ENCODE peak calls at places on chromosomes 13 and 19, in six cellular contexts. W is astrocyte of the spinal cord; M is NCI-H1092; K is stimulated activated CD4-positive, alpha-beta T cell treated with anti-CD3 and anti-CD28 coated beads, Interleukin-2, amount 100 ng/mL, for 48 hours; A is myocyte; Z is amniotic epithelial cell. C is an unnamed sample.

GRCh38 chr13:102968572-102969228 is 97.5 kb downstream of the SLC10A2 start:
- DNase-seq in W (no peak), M (no peak), Z (no peak), K (no peak), A (no peak), C (peak)

GRCh38 chr13:66835040-66835628 is 395.0 kb downstream of the PCDH9 start:
- DNase-seq in K (no peak), W (peak), A (peak), M (peak), Z (peak), C (no peak)

GRCh38 chr13:45833663-45834062 is 17.9 kb downstream of the SIAH3 start:
- DNase-seq in W (peak), K (no peak), Z (peak), A (peak), M (no peak), C (no peak)

GRCh38 chr19:17214531-17215124 is 529 bp upstream of the USE1 start:
- DNase-seq in Z (no peak), M (no peak), K (no peak), A (no peak), W (no peak), C (no peak)

GRCh38 chr19:18904334-18905057 is 8.5 kb upstream of the CERS1 start:
- DNase-seq in K (no peak), A (no peak), Z (no peak), W (no peak), M (no peak), C (no peak)

GRCh38 chr19:58428617-58429016 is 11.3 kb downstream of the ZNF132 start:
- DNase-seq in M (no peak), A (no peak), Z (no peak), K (no peak), W (no peak), C (no peak)

GRCh38 chr19:15288146-15288963 is 44.0 kb downstream of the BRD4 start:
- DNase-seq in K (no peak), W (peak), A (peak), Z (no peak), M (peak), C (no peak)

GRCh38 chr19:38729653-38730469 is 14.4 kb downstream of the CAPN12 start:
- DNase-seq in W (peak), M (no peak), Z (peak), A (peak), K (peak), C (peak)

GRCh38 chr13:96796234-96796633 is 198.0 kb downstream of the OXGR1 start:
- DNase-seq in Z (peak), W (no peak), A (no peak), K (no peak), M (no peak), C (no peak)

GRCh38 chr13:21343659-21344058 is 115.4 kb downstream of the ZDHHC20 start:
- DNase-seq in A (no peak), Z (no peak), M (no peak), K (no peak), W (no peak), C (no peak)

GRCh38 chr19:5953680-5954213 is 24.2 kb downstream of the RANBP3 start:
- DNase-seq in W (peak), M (no peak), A (peak), Z (no peak), K (no peak), C (no peak)

GRCh38 chr13:39474600-39474999 is 128.4 kb downstream of the LHFPL6 start:
- DNase-seq in M (no peak), Z (no peak), W (no peak), K (no peak), A (no peak), C (no peak)

GRCh38 chr19:5996598-5997320 is 18.8 kb upstream of the RANBP3 start:
- DNase-seq in M (no peak), Z (no peak), A (no peak), K (no peak), W (no peak), C (no peak)

GRCh38 chr19:40241809-40242384 is 15.4 kb upstream of the CCNP start:
- DNase-seq in M (no peak), A (no peak), W (peak), Z (no peak), K (no peak), C (no peak)

GRCh38 chr13:80334582-80335260 is 6.2 kb downstream of the SPRY2 start:
- DNase-seq in A (no peak), Z (peak), M (no peak), W (peak), K (no peak), C (no peak)

GRCh38 chr13:31209172-31209818 is 9.5 kb downstream of the B3GLCT start:
- DNase-seq in W (peak), M (peak), Z (peak), K (no peak), A (peak), C (no peak)

GRCh38 chr19:44712864-44713515 is 14.0 kb downstream of the CEACAM16 start:
- DNase-seq in M (no peak), Z (peak), A (no peak), K (no peak), W (no peak), C (peak)

GRCh38 chr19:10390652-10391286 is 10.4 kb upstream of the TYK2 start:
- DNase-seq in K (peak), Z (peak), A (peak), M (peak), W (peak), C (peak)

GRCh38 chr13:85497652-85498051 is 301.6 kb downstream of the SLITRK6 start:
- DNase-seq in K (no peak), W (peak), Z (peak), M (no peak), A (peak), C (no peak)

GRCh38 chr19:6947745-6948144 is 60.4 kb downstream of the ADGRE1 start:
- DNase-seq in A (peak), W (no peak), Z (no peak), K (peak), M (no peak), C (no peak)

GRCh38 chr19:54473071-54473941 is at the start of gene CDC42EP5:
- DNase-seq in Z (peak), A (peak), K (no peak), W (peak), M (no peak), C (peak)

GRCh38 chr19:40623403-40624239 is 22.5 kb downstream of the LTBP4 start:
- DNase-seq in W (peak), A (no peak), Z (peak), K (no peak), M (peak), C (peak)

C was measured in Caco-2.